ENCODE peak calls at places on chromosomes 4 and X, in four cellular contexts. One of them, this sample, is unnamed.

GRCh38 chr4:139018971-139019758 is 3.6 kb downstream of the NOCT start:
- DNase-seq in NT2/D1: no peak
- DNase-seq in CD8-positive, alpha-beta T cell: no peak
- DNase-seq in left lung: no peak
- DNase-seq in this sample: no peak

GRCh38 chrX:49884290-49884862 is 5.1 kb downstream of the USP27X start:
- DNase-seq in left lung: peak; percentile 46
- DNase-seq in CD8-positive, alpha-beta T cell: peak; percentile 13
- DNase-seq in NT2/D1: peak; percentile 68
- DNase-seq in this sample: peak; percentile 36

GRCh38 chrX:120463241-120463640 is 5.9 kb downstream of the LAMP2 start:
- DNase-seq in CD8-positive, alpha-beta T cell: no peak
- DNase-seq in NT2/D1: no peak
- DNase-seq in left lung: no peak
- DNase-seq in this sample: peak; percentile 3

GRCh38 chrX:120308558-120308957 is 2.7 kb downstream of the TMEM255A start:
- DNase-seq in NT2/D1: peak; percentile 75
- DNase-seq in left lung: no peak
- DNase-seq in CD8-positive, alpha-beta T cell: no peak
- DNase-seq in this sample: no peak

GRCh38 chr4:186105721-186106335 is 1.3 kb downstream of the FAM149A start:
- DNase-seq in left lung: no peak
- DNase-seq in NT2/D1: no peak
- DNase-seq in CD8-positive, alpha-beta T cell: no peak
- DNase-seq in this sample: peak; percentile 28

GRCh38 chr4:7904942-7905341 is 34.7 kb downstream of the AFAP1 start:
- DNase-seq in CD8-positive, alpha-beta T cell: no peak
- DNase-seq in NT2/D1: no peak
- DNase-seq in left lung: no peak
- DNase-seq in this sample: peak; percentile 72

GRCh38 chrX:24014388-24015018 is 12.5 kb downstream of the KLHL15 start:
- DNase-seq in NT2/D1: no peak
- DNase-seq in left lung: no peak
- DNase-seq in CD8-positive, alpha-beta T cell: no peak
- DNase-seq in this sample: no peak

GRCh38 chrX:1545776-1546408 is 8.9 kb upstream of the P2RY8 start:
- DNase-seq in CD8-positive, alpha-beta T cell: no peak
- DNase-seq in NT2/D1: no peak
- DNase-seq in left lung: no peak
- DNase-seq in this sample: no peak

GRCh38 chr4:112348488-112349158 is 51.5 kb downstream of the ALPK1 start:
- DNase-seq in CD8-positive, alpha-beta T cell: no peak
- DNase-seq in left lung: no peak
- DNase-seq in NT2/D1: no peak
- DNase-seq in this sample: peak; percentile 21

GRCh38 chr4:31007858-31008257 is 287.7 kb downstream of the PCDH7 start:
- DNase-seq in CD8-positive, alpha-beta T cell: no peak
- DNase-seq in NT2/D1: no peak
- DNase-seq in left lung: no peak
- DNase-seq in this sample: no peak

GRCh38 chr4:6011686-6012085 is 6.5 kb downstream of the C4orf50 start:
- DNase-seq in NT2/D1: no peak
- DNase-seq in left lung: no peak
- DNase-seq in CD8-positive, alpha-beta T cell: no peak
- DNase-seq in this sample: no peak

GRCh38 chr4:121428721-121429120 is 47.9 kb upstream of the QRFPR start:
- DNase-seq in CD8-positive, alpha-beta T cell: no peak
- DNase-seq in left lung: no peak
- DNase-seq in NT2/D1: no peak
- DNase-seq in this sample: no peak

GRCh38 chr4:108399610-108400265 is 220.6 kb upstream of the RPL34 start:
- DNase-seq in NT2/D1: no peak
- DNase-seq in CD8-positive, alpha-beta T cell: no peak
- DNase-seq in left lung: no peak
- DNase-seq in this sample: no peak

GRCh38 chr4:37685726-37686372 is 327 bp downstream of the RELL1 start:
- DNase-seq in NT2/D1: no peak
- DNase-seq in left lung: peak; percentile 52
- DNase-seq in CD8-positive, alpha-beta T cell: peak; percentile 18
- DNase-seq in this sample: peak; percentile 48

GRCh38 chr4:31204895-31205294 is 484.7 kb downstream of the PCDH7 start:
- DNase-seq in NT2/D1: no peak
- DNase-seq in left lung: no peak
- DNase-seq in CD8-positive, alpha-beta T cell: no peak
- DNase-seq in this sample: no peak

GRCh38 chr4:19177616-19178015 is 1074.1 kb upstream of the SLIT2 start:
- DNase-seq in left lung: no peak
- DNase-seq in NT2/D1: no peak
- DNase-seq in CD8-positive, alpha-beta T cell: no peak
- DNase-seq in this sample: no peak

GRCh38 chr4:19178835-19179234 is 1072.9 kb upstream of the SLIT2 start:
- DNase-seq in NT2/D1: no peak
- DNase-seq in CD8-positive, alpha-beta T cell: no peak
- DNase-seq in left lung: no peak
- DNase-seq in this sample: peak; percentile 9
- H3K9me3 ChIP-seq in NT2/D1: no peaks in the 10 kb centered on the region
- H3K9me3 ChIP-seq in CD8-positive, alpha-beta T cell: no peaks in the 10 kb centered on the region
- H3K9me3 ChIP-seq in left lung: peaks cover 3% of the 10 kb centered on the region
- H3K9me3 ChIP-seq in this sample: no peaks in the 10 kb centered on the region

DNA sequence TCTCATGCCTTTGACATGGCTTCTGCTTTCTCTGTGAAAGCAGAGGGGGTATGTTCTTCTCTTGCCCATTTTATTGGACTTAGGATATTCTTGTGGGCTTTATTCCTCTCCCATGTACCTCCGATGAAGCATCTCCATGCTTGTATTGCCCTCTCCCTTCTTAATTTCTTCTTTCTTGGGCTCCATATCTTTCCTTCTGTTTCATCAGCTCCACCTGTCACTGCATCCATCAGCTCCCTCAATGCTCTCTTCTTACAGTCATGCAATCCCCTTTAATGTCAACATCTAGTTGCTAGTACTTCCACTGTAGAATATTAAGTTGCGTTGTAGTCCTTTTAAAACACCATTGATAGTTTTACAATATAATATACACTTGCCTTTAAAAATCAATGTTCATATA is 257.6 kb downstream of the GPAT3 start:
- DNase-seq in CD8-positive, alpha-beta T cell: no peak
- DNase-seq in left lung: no peak
- DNase-seq in NT2/D1: no peak
- DNase-seq in this sample: no peak
- H3K4me3 ChIP-seq in CD8-positive, alpha-beta T cell: no peak overlapping the region
- H3K4me3 ChIP-seq in left lung: no peak overlapping the region
- H3K4me3 ChIP-seq in NT2/D1: no peak overlapping the region
- H3K4me3 ChIP-seq in this sample: no peak overlapping the region

DNA sequence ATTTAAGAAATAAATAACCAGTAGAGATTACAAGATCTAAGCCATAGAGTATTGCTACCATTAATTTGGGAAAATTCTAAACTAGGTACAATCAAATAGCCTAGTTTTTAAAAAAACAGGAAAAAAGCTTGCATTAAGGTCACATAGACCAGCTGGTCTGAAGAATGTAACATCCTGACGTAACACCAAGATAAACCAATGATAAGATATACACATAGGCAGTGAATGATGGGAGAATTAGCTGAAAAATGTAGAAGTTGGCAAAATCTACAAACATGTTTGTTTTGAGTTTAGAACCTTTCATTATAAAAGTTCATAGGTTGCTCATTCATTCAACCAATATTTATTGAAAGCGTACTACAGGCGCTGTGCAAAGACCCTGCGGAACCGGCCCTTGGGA is 120.0 kb downstream of the SH3RF1 start:
- DNase-seq in NT2/D1: no peak
- DNase-seq in CD8-positive, alpha-beta T cell: no peak
- DNase-seq in left lung: no peak
- DNase-seq in this sample: no peak
- H3K36me3 ChIP-seq in NT2/D1: peaks cover 4% of the 10 kb centered on the region
- H3K36me3 ChIP-seq in CD8-positive, alpha-beta T cell: no peaks in the 10 kb centered on the region
- H3K36me3 ChIP-seq in left lung: peaks cover 15% of the 10 kb centered on the region
- H3K36me3 ChIP-seq in this sample: peaks cover 31% of the 10 kb centered on the region

GRCh38 chr4:3854661-3855060 is 88.5 kb downstream of the ADRA2C start:
- DNase-seq in NT2/D1: no peak
- DNase-seq in left lung: no peak
- DNase-seq in CD8-positive, alpha-beta T cell: no peak
- DNase-seq in this sample: no peak

GRCh38 chr4:3853388-3854035 is 87.3 kb downstream of the ADRA2C start:
- DNase-seq in CD8-positive, alpha-beta T cell: no peak
- DNase-seq in left lung: no peak
- DNase-seq in NT2/D1: no peak
- DNase-seq in this sample: no peak

GRCh38 chr4:3856604-3857204 is 90.5 kb downstream of the ADRA2C start:
- DNase-seq in CD8-positive, alpha-beta T cell: no peak
- DNase-seq in NT2/D1: no peak
- DNase-seq in left lung: no peak
- DNase-seq in this sample: no peak

GRCh38 chr4:3857316-3857926 is 91.2 kb downstream of the ADRA2C start:
- DNase-seq in NT2/D1: no peak
- DNase-seq in left lung: no peak
- DNase-seq in CD8-positive, alpha-beta T cell: no peak
- DNase-seq in this sample: no peak

GRCh38 chr4:3855646-3856045 is 89.5 kb downstream of the ADRA2C start:
- DNase-seq in NT2/D1: no peak
- DNase-seq in CD8-positive, alpha-beta T cell: no peak
- DNase-seq in left lung: no peak
- DNase-seq in this sample: no peak
- H3K9me3 ChIP-seq in NT2/D1: peaks cover 4% of the 10 kb centered on the region
- H3K9me3 ChIP-seq in CD8-positive, alpha-beta T cell: no peaks in the 10 kb centered on the region
- H3K9me3 ChIP-seq in left lung: peaks cover 3% of the 10 kb centered on the region
- H3K9me3 ChIP-seq in this sample: no peaks in the 10 kb centered on the region

GRCh38 chr4:1895971-1896657 is 24.9 kb downstream of the NSD2 start:
- DNase-seq in left lung: no peak
- DNase-seq in NT2/D1: no peak
- DNase-seq in CD8-positive, alpha-beta T cell: no peak
- DNase-seq in this sample: no peak

GRCh38 chr4:1899149-1900086 is 28.2 kb downstream of the NSD2 start:
- DNase-seq in NT2/D1: peak; percentile 68
- DNase-seq in CD8-positive, alpha-beta T cell: peak; percentile 30
- DNase-seq in left lung: peak; percentile 67
- DNase-seq in this sample: peak; percentile 35

GRCh38 chr4:1898681-1899080 is 27.5 kb downstream of the NSD2 start:
- DNase-seq in CD8-positive, alpha-beta T cell: no peak
- DNase-seq in NT2/D1: no peak
- DNase-seq in left lung: no peak
- DNase-seq in this sample: no peak

GRCh38 chr4:1896658-1896991 is 25.4 kb downstream of the NSD2 start:
- DNase-seq in left lung: no peak
- DNase-seq in CD8-positive, alpha-beta T cell: no peak
- DNase-seq in NT2/D1: no peak
- DNase-seq in this sample: no peak

DNA sequence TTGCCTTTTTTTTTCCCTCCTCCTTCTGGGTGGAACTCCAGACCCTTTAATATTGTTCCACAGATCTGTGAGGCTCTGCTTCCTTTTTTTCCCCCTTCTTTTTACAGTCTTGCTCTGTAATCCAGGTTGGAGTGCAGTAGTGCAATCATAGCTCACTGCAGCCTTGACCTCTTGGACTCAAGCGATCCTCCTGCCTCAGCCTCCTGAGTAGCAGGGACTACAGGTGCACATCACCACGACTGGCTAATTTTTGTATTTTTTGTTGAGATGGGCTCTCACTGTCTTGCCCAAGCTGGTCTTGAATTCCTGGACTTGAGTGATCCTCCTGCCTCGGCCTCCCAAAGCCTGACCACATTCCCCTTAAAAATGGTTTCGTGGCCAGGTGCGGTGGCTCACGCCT is 26.8 kb downstream of the NSD2 start:
- DNase-seq in CD8-positive, alpha-beta T cell: no peak
- DNase-seq in left lung: no peak
- DNase-seq in NT2/D1: no peak
- DNase-seq in this sample: no peak
- H3K4me3 ChIP-seq in CD8-positive, alpha-beta T cell: no peak overlapping the region
- H3K4me3 ChIP-seq in left lung: no peak overlapping the region
- H3K4me3 ChIP-seq in NT2/D1: no peak overlapping the region
- H3K4me3 ChIP-seq in this sample: no peak overlapping the region

GRCh38 chr4:39898015-39898414 is 79.7 kb downstream of the PDS5A start:
- DNase-seq in CD8-positive, alpha-beta T cell: no peak
- DNase-seq in NT2/D1: no peak
- DNase-seq in left lung: no peak
- DNase-seq in this sample: no peak

GRCh38 chr4:39893693-39894072 is 84.0 kb downstream of the PDS5A start:
- DNase-seq in NT2/D1: no peak
- DNase-seq in CD8-positive, alpha-beta T cell: no peak
- DNase-seq in left lung: no peak
- DNase-seq in this sample: no peak

GRCh38 chr4:39900966-39901365 is 76.7 kb downstream of the PDS5A start:
- DNase-seq in NT2/D1: no peak
- DNase-seq in left lung: no peak
- DNase-seq in CD8-positive, alpha-beta T cell: no peak
- DNase-seq in this sample: no peak

DNA sequence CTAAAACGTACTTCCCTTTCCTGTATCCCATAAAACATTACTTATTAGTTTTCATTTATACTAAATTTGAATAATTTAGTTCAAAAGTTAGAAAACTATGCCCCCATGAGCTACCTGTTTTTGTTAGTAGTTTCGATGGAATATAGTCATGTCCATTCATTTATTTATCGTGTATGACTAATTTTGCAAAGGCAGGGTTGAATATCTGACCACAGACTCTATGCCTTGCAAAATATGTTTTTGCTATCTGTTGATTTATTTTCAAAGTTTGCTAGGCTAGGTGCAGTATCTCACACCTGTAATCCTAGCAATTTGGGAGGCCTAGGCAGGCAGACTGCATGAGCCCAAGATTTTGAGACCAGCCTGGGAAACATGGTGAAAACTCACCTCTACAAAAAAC is 78.4 kb downstream of the PDS5A start:
- DNase-seq in NT2/D1: no peak
- DNase-seq in left lung: no peak
- DNase-seq in CD8-positive, alpha-beta T cell: no peak
- DNase-seq in this sample: no peak
- H3K36me3 ChIP-seq in NT2/D1: peaks cover 74% of the 10 kb centered on the region
- H3K36me3 ChIP-seq in left lung: peaks cover 96% of the 10 kb centered on the region
- H3K36me3 ChIP-seq in CD8-positive, alpha-beta T cell: peaks cover 42% of the 10 kb centered on the region
- H3K36me3 ChIP-seq in this sample: peaks cover 29% of the 10 kb centered on the region

GRCh38 chrX:123310112-123310511 is 126.0 kb downstream of the GRIA3 start:
- DNase-seq in CD8-positive, alpha-beta T cell: no peak
- DNase-seq in NT2/D1: no peak
- DNase-seq in left lung: no peak
- DNase-seq in this sample: no peak
- H3K9me3 ChIP-seq in CD8-positive, alpha-beta T cell: no peaks in the 10 kb centered on the region
- H3K9me3 ChIP-seq in NT2/D1: no peaks in the 10 kb centered on the region
- H3K9me3 ChIP-seq in left lung: no peaks in the 10 kb centered on the region
- H3K9me3 ChIP-seq in this sample: no peaks in the 10 kb centered on the region

GRCh38 chrX:153588021-153588781 is 10.7 kb downstream of the CCNQ start:
- DNase-seq in CD8-positive, alpha-beta T cell: no peak
- DNase-seq in NT2/D1: no peak
- DNase-seq in left lung: no peak
- DNase-seq in this sample: no peak

GRCh38 chrX:153585827-153586226 is 13.1 kb downstream of the CCNQ start:
- DNase-seq in NT2/D1: no peak
- DNase-seq in CD8-positive, alpha-beta T cell: no peak
- DNase-seq in left lung: no peak
- DNase-seq in this sample: no peak

GRCh38 chrX:153587342-153587741 is 11.6 kb downstream of the CCNQ start:
- DNase-seq in NT2/D1: no peak
- DNase-seq in left lung: no peak
- DNase-seq in CD8-positive, alpha-beta T cell: no peak
- DNase-seq in this sample: no peak

GRCh38 chrX:153590961-153591956 is 7.7 kb downstream of the CCNQ start:
- DNase-seq in left lung: no peak
- DNase-seq in NT2/D1: no peak
- DNase-seq in CD8-positive, alpha-beta T cell: no peak
- DNase-seq in this sample: no peak

GRCh38 chrX:153588782-153589446 is 10.0 kb downstream of the CCNQ start:
- DNase-seq in CD8-positive, alpha-beta T cell: no peak
- DNase-seq in NT2/D1: no peak
- DNase-seq in left lung: no peak
- DNase-seq in this sample: no peak
- H3K4me3 ChIP-seq in CD8-positive, alpha-beta T cell: no peak overlapping the region
- H3K4me3 ChIP-seq in NT2/D1: no peak overlapping the region
- H3K4me3 ChIP-seq in left lung: no peak overlapping the region
- H3K4me3 ChIP-seq in this sample: no peak overlapping the region